ENCODE peak calls at places on chromosome 11, in six cellular contexts. B is tibial nerve, L is Peyer's patch, U is transverse colon, N is stomach, O is testis. C is an unnamed sample. For H3K4me1, the result is how much of the 10 kb centered on the place peaks cover.

GRCh38 chr11:35321532-35322320 is 97.6 kb downstream of the SLC1A2 start:
- DNase-seq in B (no peak), L (no peak), U (no peak), N (no peak), O (no peak), C (no peak)

GRCh38 chr11:37449146-37449545 is 851.1 kb upstream of the RAG2 start:
- DNase-seq in B (peak), L (no peak), U (no peak), N (no peak), O (no peak), C (no peak)

GRCh38 chr11:96134622-96135021 is 208.4 kb downstream of the MAML2 start:
- DNase-seq in B (no peak), L (no peak), U (no peak), N (no peak), O (no peak), C (no peak)

GRCh38 chr11:73199446-73199845 is 18.6 kb upstream of the P2RY2 start:
- DNase-seq in B (no peak), L (no peak), U (no peak), N (no peak), O (no peak), C (no peak)

GRCh38 chr11:34075178-34075820 is 23.8 kb downstream of the CAPRIN1 start:
- DNase-seq in B (no peak), L (no peak), U (no peak), N (no peak), O (no peak), C (no peak)

GRCh38 chr11:34654491-34655334 is 33.8 kb downstream of the EHF start:
- DNase-seq in B (peak), L (no peak), U (no peak), N (peak), O (no peak), C (peak)

GRCh38 chr11:83724704-83725114 is 438.5 kb upstream of the CCDC90B start:
- DNase-seq in B (peak), L (no peak), U (no peak), N (peak), O (peak), C (peak)

GRCh38 chr11:44702897-44703296 is 23.9 kb upstream of the TSPAN18 start:
- DNase-seq in B (no peak), L (no peak), U (no peak), N (no peak), O (no peak), C (no peak)

GRCh38 chr11:120054016-120054752 is 83.7 kb downstream of the TRIM29 start:
- DNase-seq in B (no peak), L (peak), U (no peak), N (no peak), O (no peak), C (no peak)

GRCh38 chr11:10694481-10695239 is 1.1 kb upstream of the IRAG1 start:
- DNase-seq in B (no peak), L (no peak), U (no peak), N (no peak), O (no peak), C (no peak)

GRCh38 chr11:83895516-83895915 is 609.3 kb upstream of the CCDC90B start:
- DNase-seq in B (no peak), L (no peak), U (no peak), N (no peak), O (no peak), C (no peak)

GRCh38 chr11:123454060-123454651 is 24.1 kb downstream of the GRAMD1B start:
- DNase-seq in B (no peak), L (peak), U (peak), N (no peak), O (no peak), C (no peak)

DNA sequence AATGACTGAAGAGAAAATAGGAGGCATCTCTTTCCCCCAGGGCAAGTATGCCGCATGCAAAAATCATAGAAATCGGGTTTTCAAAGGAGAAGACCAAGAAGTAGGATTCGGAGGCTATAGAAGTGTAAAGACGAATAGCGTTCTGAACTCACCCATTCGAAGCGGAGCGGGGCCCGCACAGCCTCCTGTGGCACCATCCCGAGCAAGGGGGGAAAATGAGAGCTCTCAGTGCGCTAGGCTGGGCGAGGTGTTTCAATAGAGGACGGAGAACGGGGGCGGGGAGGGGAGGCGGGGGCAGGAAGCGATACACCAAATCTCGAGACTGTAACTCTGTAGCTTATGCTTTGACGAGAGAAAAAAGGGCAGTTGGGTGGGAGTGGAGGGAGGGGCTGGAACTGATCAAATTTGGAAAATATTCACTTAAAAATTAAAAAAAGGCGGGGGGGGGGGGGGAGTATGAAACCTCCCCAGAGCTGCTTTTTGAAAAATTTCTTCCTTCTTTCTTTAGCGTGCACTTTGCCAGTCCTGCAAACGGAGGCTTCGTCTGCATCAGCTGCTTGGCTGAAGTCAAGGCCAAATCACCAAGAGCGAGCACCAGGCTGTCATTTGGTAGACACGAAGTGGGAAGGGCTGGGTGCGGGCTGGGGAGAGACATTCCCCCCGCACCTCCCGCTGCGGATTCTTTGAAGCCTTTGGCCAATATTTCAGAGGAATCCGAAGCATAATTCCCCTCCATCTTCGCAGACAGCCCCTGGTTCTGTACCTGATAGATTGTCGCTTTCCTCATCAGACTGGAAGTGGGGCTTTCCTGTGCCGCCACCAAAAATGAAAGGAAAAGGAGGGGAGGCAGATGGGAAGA is 15.6 kb downstream of the BLID start:
- DNase-seq in B (peak), L (peak), U (peak), N (no peak), O (peak), C (no peak)
- TF ChIP-seq POLR2A in B (no peak), L (no peak), U (no peak), N (no peak), O (no peak), C (no peak)

GRCh38 chr11:41982975-41983374 is 523.5 kb upstream of the LRRC4C start:
- DNase-seq in B (no peak), L (no peak), U (no peak), N (no peak), O (no peak), C (no peak)

GRCh38 chr11:41983458-41983857 is 524.0 kb upstream of the LRRC4C start:
- DNase-seq in B (no peak), L (no peak), U (no peak), N (no peak), O (no peak), C (no peak)

GRCh38 chr11:41984023-41984422 is 524.6 kb upstream of the LRRC4C start:
- DNase-seq in B (no peak), L (no peak), U (no peak), N (no peak), O (no peak), C (no peak)

DNA sequence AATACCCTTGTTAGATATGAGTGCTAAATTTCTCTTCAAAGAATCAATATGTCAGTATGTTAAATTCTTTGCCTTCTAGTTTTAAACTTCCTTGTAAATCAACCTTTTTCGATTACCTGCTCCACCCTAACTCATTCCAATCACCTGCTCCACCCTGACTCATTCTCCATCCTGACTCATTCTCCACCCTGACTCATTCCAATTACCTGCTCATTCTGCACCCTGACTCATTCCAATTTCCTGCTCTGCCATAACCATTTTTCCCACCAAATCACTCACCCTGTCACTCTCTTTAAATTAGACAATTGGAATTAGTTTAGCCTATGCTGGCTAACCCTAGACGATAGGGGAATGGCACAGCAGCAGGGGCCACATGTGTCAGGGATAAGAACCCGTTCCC is 519.5 kb upstream of the LRRC4C start:
- DNase-seq in B (no peak), L (no peak), U (no peak), N (no peak), O (no peak), C (no peak)
- H3K27ac ChIP-seq in B (no peak), L (no peak), U (no peak), N (no peak), O (no peak), C (no peak)

GRCh38 chr11:129973809-129974208 is 28.8 kb downstream of the PRDM10 start:
- DNase-seq in B (no peak), L (no peak), U (no peak), N (peak), O (no peak), C (no peak)

GRCh38 chr11:129976371-129976770 is 26.3 kb downstream of the PRDM10 start:
- DNase-seq in B (no peak), L (no peak), U (no peak), N (no peak), O (no peak), C (no peak)

GRCh38 chr11:129974672-129975071 is 28.0 kb downstream of the PRDM10 start:
- DNase-seq in B (no peak), L (no peak), U (no peak), N (no peak), O (no peak), C (no peak)

GRCh38 chr11:129974237-129974636 is 28.4 kb downstream of the PRDM10 start:
- DNase-seq in B (no peak), L (no peak), U (no peak), N (no peak), O (no peak), C (no peak)

GRCh38 chr11:129975543-129975942 is 27.1 kb downstream of the PRDM10 start:
- DNase-seq in B (no peak), L (no peak), U (no peak), N (no peak), O (no peak), C (no peak)
- H3K4me1 ChIP-seq in B (under half), L (under half), U (under half), N (under half), O (under half), C (under half)

GRCh38 chr11:61949169-61950034 is 749 bp upstream of the BEST1 start:
- DNase-seq in B (peak), L (peak), U (peak), N (no peak), O (peak), C (no peak)
- TF ChIP-seq POLR2A in B (peak), L (no peak), U (no peak), N (no peak), O (no peak), C (peak)